ENCODE peak calls at places on chromosomes 5 and 9, in eight cellular contexts. A is brain microvascular endothelial cell; S is IMR-90; H is Caco-2; G is CD8-positive, alpha-beta memory T cell; Z is uterus; F is left ventricle myocardium inferior; U is mucosa of descending colon. P is an unnamed sample. For H3K36me3, the result is how much of the 10 kb centered on the place peaks cover.

GRCh38 chr5:142175461-142176142 is 67.0 kb downstream of the NDFIP1 start:
- DNase-seq in A (no peak), S (no peak), H (no peak), G (no peak), Z (no peak), F (no peak), U (no peak), P (no peak)

GRCh38 chr5:14228219-14228618 is 85.1 kb downstream of the TRIO start:
- DNase-seq in A (peak), S (no peak), H (no peak), G (no peak), Z (no peak), F (no peak), U (no peak), P (no peak)

GRCh38 chr5:67037171-67037570 is 159.4 kb downstream of the CD180 start:
- DNase-seq in A (no peak), S (peak), H (no peak), G (no peak), Z (no peak), F (no peak), U (no peak), P (no peak)

GRCh38 chr9:135971892-135972291 is 10.7 kb upstream of the UBAC1 start:
- DNase-seq in A (no peak), S (no peak), H (peak), G (peak), Z (no peak), F (no peak), U (peak), P (no peak)

GRCh38 chr9:36543916-36544315 is 28.8 kb upstream of the MELK start:
- DNase-seq in A (no peak), S (no peak), H (no peak), G (no peak), Z (peak), F (no peak), U (no peak), P (no peak)

GRCh38 chr9:99305820-99306811 is 84.0 kb downstream of the SEC61B start:
- DNase-seq in A (no peak), S (no peak), H (no peak), G (no peak), Z (no peak), F (no peak), U (no peak), P (no peak)

GRCh38 chr9:36207016-36207415 is 16.3 kb downstream of the CLTA start:
- DNase-seq in A (peak), S (peak), H (no peak), G (no peak), Z (no peak), F (no peak), U (no peak), P (no peak)

GRCh38 chr9:102569436-102569835 is 425.7 kb upstream of the CYLC2 start:
- DNase-seq in A (no peak), S (no peak), H (no peak), G (no peak), Z (no peak), F (no peak), U (no peak), P (no peak)

GRCh38 chr5:96426831-96427230 is 6.2 kb downstream of the PCSK1 start:
- DNase-seq in A (no peak), S (no peak), H (no peak), G (no peak), Z (no peak), F (no peak), U (no peak), P (no peak)

GRCh38 chr9:91037511-91038482 is 236.2 kb downstream of the SYK start:
- DNase-seq in A (peak), S (peak), H (peak), G (no peak), Z (peak), F (no peak), U (peak), P (peak)

GRCh38 chr5:104702212-104702611 is 1139.6 kb upstream of the NUDT12 start:
- DNase-seq in A (peak), S (no peak), H (no peak), G (no peak), Z (no peak), F (no peak), U (no peak), P (no peak)

GRCh38 chr5:73376618-73377170 is 71.9 kb downstream of the FOXD1 start:
- DNase-seq in A (peak), S (peak), H (no peak), G (no peak), Z (no peak), F (no peak), U (no peak), P (no peak)

GRCh38 chr9:2101524-2101923 is 86.4 kb downstream of the SMARCA2 start:
- DNase-seq in A (no peak), S (no peak), H (no peak), G (no peak), Z (no peak), F (no peak), U (no peak), P (no peak)

GRCh38 chr9:81557452-81557956 is 131.8 kb downstream of the TLE1 start:
- DNase-seq in A (no peak), S (no peak), H (no peak), G (no peak), Z (no peak), F (no peak), U (no peak), P (no peak)

GRCh38 chr9:211557-211956 is 3.1 kb upstream of the DOCK8 start:
- DNase-seq in A (no peak), S (no peak), H (no peak), G (no peak), Z (no peak), F (no peak), U (no peak), P (no peak)

GRCh38 chr9:86997158-86997557 is 49.9 kb upstream of the GAS1 start:
- DNase-seq in A (no peak), S (no peak), H (no peak), G (no peak), Z (no peak), F (no peak), U (no peak), P (no peak)

GRCh38 chr5:3996871-3997410 is 401.3 kb downstream of the IRX1 start:
- DNase-seq in A (no peak), S (no peak), H (no peak), G (no peak), Z (no peak), F (no peak), U (no peak), P (no peak)

GRCh38 chr5:175853573-175854230 is 17.7 kb upstream of the CPLX2 start:
- DNase-seq in A (no peak), S (no peak), H (no peak), G (no peak), Z (no peak), F (peak), U (no peak), P (peak)

DNA sequence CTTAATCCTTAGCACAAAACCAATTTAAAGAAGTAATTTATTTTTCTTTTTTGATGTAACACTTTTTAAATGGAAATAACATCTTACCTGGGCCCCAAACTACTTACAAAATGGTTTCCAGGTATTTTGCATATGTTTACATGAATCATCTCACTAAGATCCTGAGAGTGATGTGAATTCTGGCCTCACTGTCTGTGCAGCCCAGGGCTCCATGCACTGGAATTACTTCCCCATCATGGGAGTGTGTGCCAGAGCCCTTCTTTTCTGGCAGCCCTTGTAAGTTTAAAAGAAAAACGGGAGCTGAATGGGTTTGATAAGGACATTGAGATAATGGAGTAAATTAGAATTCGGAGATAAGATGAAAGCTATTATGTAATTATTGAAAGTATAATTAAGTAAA is 12.2 kb upstream of the F2R start:
- DNase-seq in A (no peak), S (peak), H (no peak), G (no peak), Z (no peak), F (no peak), U (no peak), P (no peak)
- H3K36me3 ChIP-seq in A (under half), S (under half), H (under half), G (under half), Z (under half), F (under half), U (under half), P (under half)

GRCh38 chr5:178221203-178221771 is 11.3 kb downstream of the PHYKPL start:
- DNase-seq in A (no peak), S (no peak), H (no peak), G (no peak), Z (no peak), F (no peak), U (no peak), P (no peak)
- H3K36me3 ChIP-seq in A (under half), S (under half), H (under half), G (under half), Z (under half), F (half or more), U (under half), P (half or more)

DNA sequence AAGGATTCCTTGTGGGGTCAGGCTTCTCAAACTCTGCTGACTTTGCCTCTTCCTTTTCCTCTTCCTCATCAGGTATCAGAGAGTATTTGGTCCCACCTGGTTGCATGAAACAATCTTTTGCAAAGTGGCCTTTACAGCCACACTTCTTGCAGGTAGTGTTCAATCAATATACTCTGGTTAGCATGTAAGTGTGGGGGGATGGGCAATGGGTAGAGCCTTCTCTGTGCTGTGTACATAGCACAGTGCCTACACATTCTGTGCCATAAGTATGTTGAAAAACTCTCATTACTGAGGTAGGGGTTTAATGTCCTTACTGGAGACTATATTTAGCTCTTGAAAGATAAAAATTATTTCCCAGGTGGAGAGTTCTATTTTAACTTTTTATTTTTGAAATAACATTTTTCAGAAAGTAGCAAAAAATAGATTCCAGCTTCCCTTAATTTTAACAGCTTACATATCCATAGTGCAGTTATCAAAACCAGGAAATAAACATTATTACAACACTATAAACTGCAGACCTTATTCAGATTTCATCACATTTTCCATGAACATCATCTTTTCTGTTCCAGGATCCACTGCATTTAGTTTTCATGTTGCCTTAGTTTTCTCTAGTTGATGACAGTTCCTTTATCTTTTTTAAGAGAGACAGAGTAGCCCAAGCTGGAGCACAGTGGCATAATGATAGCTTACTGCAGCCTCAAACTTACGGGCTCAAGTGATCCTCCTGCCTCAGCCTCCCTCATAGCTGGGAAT is 15.1 kb downstream of the TTC1 start:
- DNase-seq in A (no peak), S (no peak), H (no peak), G (no peak), Z (no peak), F (no peak), U (peak), P (no peak)
- H3K36me3 ChIP-seq in A (under half), S (under half), H (under half), G (under half), Z (under half), F (under half), U (under half), P (under half)

GRCh38 chr9:134816264-134816663 is 64.3 kb upstream of the FCN2 start:
- DNase-seq in A (no peak), S (no peak), H (no peak), G (no peak), Z (no peak), F (no peak), U (no peak), P (no peak)

GRCh38 chr9:134815435-134816214 is 65.0 kb upstream of the FCN2 start:
- DNase-seq in A (no peak), S (no peak), H (no peak), G (no peak), Z (no peak), F (no peak), U (no peak), P (no peak)

GRCh38 chr9:134820901-134821300 is 59.7 kb upstream of the FCN2 start:
- DNase-seq in A (no peak), S (no peak), H (no peak), G (no peak), Z (no peak), F (no peak), U (no peak), P (no peak)

GRCh38 chr9:134818000-134818568 is 62.5 kb upstream of the FCN2 start:
- DNase-seq in A (no peak), S (no peak), H (no peak), G (no peak), Z (no peak), F (no peak), U (no peak), P (no peak)

DNA sequence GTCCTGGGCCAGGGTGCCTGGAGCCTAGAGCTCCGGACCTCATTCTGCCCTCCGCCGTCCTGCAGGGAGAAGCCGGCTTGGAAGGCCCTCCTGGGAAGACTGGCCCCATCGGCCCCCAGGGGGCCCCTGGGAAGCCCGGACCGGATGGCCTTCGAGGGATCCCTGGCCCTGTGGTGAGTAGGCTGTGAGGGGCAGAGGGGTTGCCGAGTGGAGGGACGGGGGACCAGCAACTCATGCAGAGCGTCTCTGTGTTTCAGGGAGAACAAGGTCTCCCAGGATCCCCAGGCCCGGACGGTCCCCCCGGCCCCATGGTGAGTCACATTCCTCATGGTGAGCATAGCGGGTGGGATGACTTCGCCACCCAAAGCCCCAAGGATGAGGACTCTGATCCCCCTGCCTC is 62.0 kb upstream of the FCN2 start:
- DNase-seq in A (no peak), S (no peak), H (no peak), G (no peak), Z (no peak), F (no peak), U (no peak), P (no peak)
- H3K36me3 ChIP-seq in A (half or more), S (half or more), H (under half), G (under half), Z (under half), F (under half), U (under half), P (under half)

GRCh38 chr9:137832830-137833590 is 44.6 kb upstream of the CACNA1B start:
- DNase-seq in A (no peak), S (no peak), H (no peak), G (no peak), Z (no peak), F (no peak), U (no peak), P (no peak)

GRCh38 chr9:137833721-137834613 is 43.6 kb upstream of the CACNA1B start:
- DNase-seq in A (no peak), S (no peak), H (no peak), G (no peak), Z (no peak), F (no peak), U (no peak), P (no peak)

GRCh38 chr9:137836831-137837241 is 40.7 kb upstream of the CACNA1B start:
- DNase-seq in A (no peak), S (no peak), H (no peak), G (no peak), Z (no peak), F (no peak), U (no peak), P (peak)

GRCh38 chr9:137836151-137836830 is 41.3 kb upstream of the CACNA1B start:
- DNase-seq in A (no peak), S (no peak), H (no peak), G (no peak), Z (no peak), F (no peak), U (no peak), P (no peak)

GRCh38 chr9:137834846-137835546 is 42.6 kb upstream of the CACNA1B start:
- DNase-seq in A (no peak), S (no peak), H (no peak), G (no peak), Z (no peak), F (no peak), U (no peak), P (peak)
- H3K36me3 ChIP-seq in A (under half), S (under half), H (under half), G (under half), Z (under half), F (half or more), U (under half), P (half or more)

DNA sequence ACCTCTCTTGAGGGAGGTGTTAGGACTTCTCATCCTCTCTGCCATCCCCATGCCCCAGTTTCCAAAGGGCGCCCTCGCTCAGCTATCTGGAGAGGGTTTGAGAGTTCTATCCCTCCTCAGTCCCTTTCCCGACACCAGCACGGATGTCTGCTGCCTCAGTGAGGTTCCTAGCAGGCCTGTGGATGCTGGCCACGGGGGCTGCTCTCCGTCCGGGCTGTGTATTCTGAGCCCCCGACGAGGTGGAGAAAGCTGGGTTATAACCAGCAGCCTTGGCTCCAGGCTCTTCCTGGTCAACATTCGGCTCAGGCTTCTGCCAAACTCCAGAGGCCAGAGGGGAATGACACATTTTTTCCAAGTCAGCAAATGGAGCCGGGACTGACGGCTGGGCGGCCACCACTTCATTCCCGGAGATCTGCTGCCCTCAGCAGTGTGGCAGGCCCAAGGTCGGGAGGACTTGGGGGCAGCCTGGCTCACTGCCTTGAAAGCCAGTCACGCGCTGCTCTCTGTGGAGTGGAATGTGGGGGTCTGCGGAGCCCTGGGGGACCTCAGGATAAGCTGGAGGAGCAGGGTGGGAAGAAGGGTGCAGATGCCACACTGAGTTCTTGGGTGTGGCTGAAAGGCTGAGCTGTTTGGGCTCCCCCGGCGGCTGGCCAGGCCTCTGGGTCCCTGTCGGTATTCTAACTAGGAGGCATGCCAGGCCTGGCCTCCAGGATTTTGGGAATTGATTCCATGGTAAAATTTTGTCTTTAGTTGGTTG is 27.4 kb downstream of the PTPA start:
- DNase-seq in A (no peak), S (peak), H (no peak), G (no peak), Z (peak), F (peak), U (no peak), P (no peak)
- H3K36me3 ChIP-seq in A (under half), S (under half), H (under half), G (under half), Z (under half), F (under half), U (under half), P (under half)

P was measured in left lung.